ENCODE peak calls at places on chromosomes 7 and 10, in six cellular contexts. I, W, S, N, H and E are unnamed samples.

GRCh38 chr10:108039821-108040584 is 875.5 kb upstream of the SORCS1 start:
- DNase-seq in W (no peak), N (no peak), S (no peak), I (no peak), H (no peak), E (no peak)

GRCh38 chr7:44244282-44244681 is 43.5 kb downstream of the YKT6 start:
- DNase-seq in W (peak; percentile 2), I (no peak), H (peak; percentile 20), N (peak; percentile 38), S (no peak), E (peak; percentile 58)

GRCh38 chr7:48084727-48085432 is 4.2 kb upstream of the UPP1 start:
- DNase-seq in I (peak; percentile 65), H (peak; percentile 99), S (peak; percentile 17), N (peak; percentile 56), W (peak; percentile 79), E (peak; percentile 94)

GRCh38 chr7:140084972-140085371 is 22.2 kb upstream of the PARP12 start:
- DNase-seq in I (no peak), N (peak; percentile 41), W (no peak), H (no peak), S (no peak), E (no peak)

GRCh38 chr10:80515511-80515910 is 22.2 kb upstream of the SH2D4B start:
- DNase-seq in H (no peak), I (no peak), S (no peak), W (no peak), N (no peak), E (no peak)

GRCh38 chr10:78774614-78774998 is 294.2 kb upstream of the ZMIZ1 start:
- DNase-seq in I (no peak), H (no peak), N (no peak), W (no peak), S (no peak), E (no peak)

GRCh38 chr7:17849504-17849903 is 90.8 kb downstream of the SNX13 start:
- DNase-seq in I (no peak), N (no peak), H (peak; percentile 76), W (no peak), S (no peak), E (no peak)

GRCh38 chr10:132665946-132666732 is 119.8 kb downstream of the NKX6-2 start:
- DNase-seq in W (peak; percentile 45), H (peak; percentile 72), N (peak; percentile 83), I (peak; percentile 6), S (no peak), E (peak; percentile 71)

GRCh38 chr7:71535616-71536015 is 403.7 kb downstream of the GALNT17 start:
- DNase-seq in W (no peak), I (no peak), H (no peak), N (no peak), S (no peak), E (no peak)

GRCh38 chr10:210297-210696 is 75.0 kb downstream of the ZMYND11 start:
- DNase-seq in N (no peak), S (no peak), W (no peak), I (no peak), H (no peak), E (no peak)

GRCh38 chr10:22550732-22551131 is 163.6 kb downstream of the PIP4K2A start:
- DNase-seq in S (peak; percentile 39), N (peak; percentile 65), I (peak; percentile 61), H (peak; percentile 46), W (no peak), E (peak; percentile 9)

GRCh38 chr10:86250399-86250798 is 116.2 kb downstream of the GRID1 start:
- DNase-seq in S (no peak), N (no peak), W (no peak), I (no peak), H (no peak), E (no peak)